ENCODE peak calls at places on chromosomes 13 and 19, in eight cellular contexts. One of them, this sample, is unnamed.

GRCh38 chr13:94233401-94233800 is 246.1 kb downstream of the DCT start:
- DNase-seq in WTC11: no peak
- DNase-seq in HCT116: no peak
- DNase-seq in GM23338: no peak
- DNase-seq in ascending aorta: no peak
- DNase-seq in AG04450: peak
- DNase-seq in cardiac muscle cell: peak
- DNase-seq in neural progenitor cell: no peak
- DNase-seq in this sample: no peak

GRCh38 chr13:48485447-48485846 is 47.4 kb downstream of the RCBTB2 start:
- DNase-seq in WTC11: no peak
- DNase-seq in neural progenitor cell: no peak
- DNase-seq in GM23338: no peak
- DNase-seq in cardiac muscle cell: no peak
- DNase-seq in ascending aorta: no peak
- DNase-seq in HCT116: no peak
- DNase-seq in AG04450: no peak
- DNase-seq in this sample: no peak

GRCh38 chr13:87792878-87793277 is 121.7 kb downstream of the SLITRK5 start:
- DNase-seq in neural progenitor cell: peak
- DNase-seq in cardiac muscle cell: no peak
- DNase-seq in AG04450: no peak
- DNase-seq in GM23338: peak
- DNase-seq in HCT116: no peak
- DNase-seq in WTC11: peak
- DNase-seq in ascending aorta: no peak
- DNase-seq in this sample: no peak

GRCh38 chr13:26964278-26965057 is 203.9 kb upstream of the GPR12 start:
- DNase-seq in WTC11: no peak
- DNase-seq in neural progenitor cell: no peak
- DNase-seq in AG04450: no peak
- DNase-seq in cardiac muscle cell: peak
- DNase-seq in HCT116: no peak
- DNase-seq in GM23338: peak
- DNase-seq in ascending aorta: no peak
- DNase-seq in this sample: no peak

GRCh38 chr19:4911314-4911713 is 2.0 kb downstream of the UHRF1 start:
- DNase-seq in AG04450: no peak
- DNase-seq in WTC11: no peak
- DNase-seq in GM23338: no peak
- DNase-seq in neural progenitor cell: peak
- DNase-seq in cardiac muscle cell: peak
- DNase-seq in HCT116: no peak
- DNase-seq in ascending aorta: no peak
- DNase-seq in this sample: no peak

GRCh38 chr13:31485651-31486051 is 253.7 kb upstream of the RXFP2 start:
- DNase-seq in WTC11: no peak
- DNase-seq in neural progenitor cell: no peak
- DNase-seq in ascending aorta: no peak
- DNase-seq in GM23338: no peak
- DNase-seq in cardiac muscle cell: peak
- DNase-seq in AG04450: no peak
- DNase-seq in HCT116: no peak
- DNase-seq in this sample: no peak

GRCh38 chr13:25827986-25828385 is 223.8 kb downstream of the SHISA2 start:
- DNase-seq in AG04450: no peak
- DNase-seq in neural progenitor cell: no peak
- DNase-seq in GM23338: no peak
- DNase-seq in HCT116: no peak
- DNase-seq in cardiac muscle cell: no peak
- DNase-seq in ascending aorta: no peak
- DNase-seq in WTC11: no peak
- DNase-seq in this sample: no peak

GRCh38 chr19:43441736-43442135 is 23.7 kb downstream of the LYPD3 start:
- DNase-seq in ascending aorta: no peak
- DNase-seq in HCT116: no peak
- DNase-seq in AG04450: no peak
- DNase-seq in cardiac muscle cell: no peak
- DNase-seq in GM23338: no peak
- DNase-seq in neural progenitor cell: no peak
- DNase-seq in WTC11: no peak
- DNase-seq in this sample: no peak

GRCh38 chr19:58569943-58570670 is 3.0 kb downstream of the MZF1 start:
- DNase-seq in neural progenitor cell: no peak
- DNase-seq in cardiac muscle cell: no peak
- DNase-seq in HCT116: no peak
- DNase-seq in AG04450: no peak
- DNase-seq in WTC11: peak
- DNase-seq in GM23338: no peak
- DNase-seq in ascending aorta: no peak
- DNase-seq in this sample: no peak

GRCh38 chr13:102742506-102742905 is 31.1 kb downstream of the TEX30 start:
- DNase-seq in GM23338: no peak
- DNase-seq in neural progenitor cell: no peak
- DNase-seq in AG04450: no peak
- DNase-seq in cardiac muscle cell: no peak
- DNase-seq in HCT116: no peak
- DNase-seq in ascending aorta: no peak
- DNase-seq in WTC11: no peak
- DNase-seq in this sample: no peak

GRCh38 chr13:101624210-101624922 is 171.9 kb downstream of the ITGBL1 start:
- DNase-seq in GM23338: peak
- DNase-seq in AG04450: no peak
- DNase-seq in HCT116: no peak
- DNase-seq in ascending aorta: no peak
- DNase-seq in neural progenitor cell: peak
- DNase-seq in cardiac muscle cell: no peak
- DNase-seq in WTC11: peak
- DNase-seq in this sample: peak

GRCh38 chr19:35718345-35719041 is 690 bp downstream of the KMT2B start:
- DNase-seq in cardiac muscle cell: peak
- DNase-seq in HCT116: no peak
- DNase-seq in AG04450: no peak
- DNase-seq in ascending aorta: peak
- DNase-seq in neural progenitor cell: no peak
- DNase-seq in WTC11: peak
- DNase-seq in GM23338: peak
- DNase-seq in this sample: peak

GRCh38 chr13:44181938-44182337 is 191.7 kb upstream of the SERP2 start:
- DNase-seq in neural progenitor cell: no peak
- DNase-seq in WTC11: no peak
- DNase-seq in AG04450: no peak
- DNase-seq in cardiac muscle cell: no peak
- DNase-seq in HCT116: no peak
- DNase-seq in ascending aorta: no peak
- DNase-seq in GM23338: no peak
- DNase-seq in this sample: no peak

GRCh38 chr19:35341006-35341405 is 6.7 kb upstream of the FFAR1 start:
- DNase-seq in AG04450: no peak
- DNase-seq in HCT116: no peak
- DNase-seq in neural progenitor cell: no peak
- DNase-seq in ascending aorta: no peak
- DNase-seq in WTC11: no peak
- DNase-seq in cardiac muscle cell: no peak
- DNase-seq in GM23338: no peak
- DNase-seq in this sample: no peak

GRCh38 chr13:60562081-60562764 is 165.2 kb downstream of the TDRD3 start:
- DNase-seq in cardiac muscle cell: peak
- DNase-seq in AG04450: no peak
- DNase-seq in WTC11: no peak
- DNase-seq in HCT116: no peak
- DNase-seq in neural progenitor cell: no peak
- DNase-seq in ascending aorta: no peak
- DNase-seq in GM23338: no peak
- DNase-seq in this sample: no peak
- TF ChIP-seq CTCF in cardiac muscle cell: no peak
- TF ChIP-seq CTCF in AG04450: no peak
- TF ChIP-seq CTCF in WTC11: no peak
- TF ChIP-seq CTCF in HCT116: no peak
- TF ChIP-seq CTCF in neural progenitor cell: no peak
- TF ChIP-seq CTCF in ascending aorta: no peak
- TF ChIP-seq CTCF in GM23338: no peak
- TF ChIP-seq CTCF in this sample: no peak

DNA sequence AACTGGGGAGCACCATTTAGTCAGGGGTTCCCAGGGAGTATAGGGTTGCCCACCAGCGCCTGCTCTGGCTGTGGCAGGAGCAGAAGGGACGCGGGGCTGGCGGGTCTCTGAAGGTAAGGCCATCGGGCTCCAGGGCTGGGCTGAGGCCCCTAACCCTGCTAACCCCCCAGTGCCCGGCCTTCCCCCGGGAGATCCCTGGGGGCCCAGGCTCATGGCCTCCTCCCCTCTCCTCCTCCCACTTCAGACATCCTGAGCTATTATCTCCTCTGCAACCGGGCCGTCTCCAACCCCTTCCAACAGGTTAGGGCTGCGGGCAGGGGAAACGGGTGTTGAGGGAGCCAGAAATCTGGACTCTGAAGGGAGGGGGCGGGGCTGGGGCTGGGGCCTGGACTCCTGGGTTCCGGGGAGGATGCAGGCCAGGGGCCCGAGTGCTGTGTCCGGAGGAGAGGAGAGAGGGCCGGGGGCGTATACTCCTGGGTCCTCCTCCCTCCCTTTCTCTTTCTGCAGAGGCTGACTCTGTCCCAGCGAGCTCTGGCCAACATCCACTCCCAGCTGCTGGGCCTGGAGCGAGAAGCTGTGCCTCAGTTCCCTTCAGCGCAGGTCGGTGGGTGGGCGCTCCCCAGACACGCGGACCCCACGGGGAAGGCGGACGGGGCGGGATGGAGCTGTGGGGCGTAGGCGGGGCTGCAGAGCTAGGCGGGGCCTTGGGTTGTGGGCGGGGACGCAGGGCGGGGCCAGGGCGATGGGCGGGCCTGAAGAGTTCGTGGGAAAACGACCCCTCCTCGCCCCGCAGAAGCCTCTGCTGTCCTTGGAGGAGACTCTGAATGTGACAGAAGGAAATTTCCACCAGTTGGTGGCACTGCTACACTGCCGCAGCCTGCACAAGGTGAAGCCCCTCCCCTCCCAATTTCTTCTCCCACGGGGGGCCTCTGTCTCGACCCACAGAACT is 15.3 kb downstream of the TTYH1 start:
- DNase-seq in WTC11: peak
- DNase-seq in AG04450: no peak
- DNase-seq in GM23338: peak
- DNase-seq in cardiac muscle cell: peak
- DNase-seq in neural progenitor cell: peak
- DNase-seq in HCT116: peak
- DNase-seq in ascending aorta: no peak
- DNase-seq in this sample: peak
- TF ChIP-seq CTCF in WTC11: no peak
- TF ChIP-seq CTCF in AG04450: no peak
- TF ChIP-seq CTCF in GM23338: peak
- TF ChIP-seq CTCF in cardiac muscle cell: peak
- TF ChIP-seq CTCF in neural progenitor cell: peak
- TF ChIP-seq CTCF in HCT116: no peak
- TF ChIP-seq CTCF in ascending aorta: peak
- TF ChIP-seq CTCF in this sample: no peak

DNA sequence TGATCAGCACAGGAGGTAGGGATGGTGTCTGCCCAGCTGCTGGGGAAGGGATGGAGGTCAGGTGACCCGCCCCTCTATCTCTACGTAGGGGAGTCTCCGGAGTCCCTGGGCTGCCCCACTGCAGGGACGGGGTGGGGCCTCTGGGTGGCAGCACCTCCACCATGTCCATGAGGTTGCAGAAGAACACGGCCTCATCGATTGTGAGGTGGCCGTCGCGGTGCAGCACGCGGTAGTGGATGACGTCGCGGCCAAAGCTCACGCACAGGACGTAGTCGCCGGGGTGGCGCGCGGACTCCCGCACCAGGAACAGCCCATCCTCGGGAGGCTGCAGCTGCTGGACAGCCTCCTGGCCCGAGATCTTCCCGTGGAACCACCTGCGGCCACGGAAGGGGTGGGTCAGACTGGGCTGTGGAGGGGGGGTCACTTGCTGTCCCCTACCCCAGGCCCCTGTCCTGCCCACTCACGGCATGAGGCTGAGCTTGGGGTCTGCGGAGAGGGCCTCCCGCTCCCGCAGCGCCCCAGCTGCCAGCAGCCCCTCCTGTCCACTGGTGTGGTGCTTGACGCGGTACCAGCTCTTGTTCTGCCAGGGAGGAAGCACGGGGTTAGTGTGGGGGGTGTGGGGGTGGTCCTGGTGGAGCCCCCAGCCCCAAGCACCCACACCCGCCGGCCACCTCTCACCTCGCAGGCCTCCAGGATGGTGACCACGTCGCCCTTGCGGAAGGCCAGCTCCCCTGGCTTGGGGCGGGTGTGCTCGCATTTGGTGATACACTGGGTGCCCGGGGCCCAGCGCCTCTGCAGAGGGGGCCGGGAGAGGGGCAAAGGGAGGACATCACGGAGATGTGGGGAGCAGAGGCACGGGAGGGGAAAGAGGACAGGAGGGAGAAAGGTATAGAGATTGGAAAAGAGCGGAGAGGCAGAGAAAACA is 2.3 kb downstream of the MATK start:
- DNase-seq in GM23338: peak
- DNase-seq in ascending aorta: no peak
- DNase-seq in WTC11: peak
- DNase-seq in neural progenitor cell: peak
- DNase-seq in AG04450: no peak
- DNase-seq in cardiac muscle cell: no peak
- DNase-seq in HCT116: no peak
- DNase-seq in this sample: peak
- TF ChIP-seq CTCF in GM23338: peak
- TF ChIP-seq CTCF in ascending aorta: no peak
- TF ChIP-seq CTCF in WTC11: peak
- TF ChIP-seq CTCF in neural progenitor cell: peak
- TF ChIP-seq CTCF in AG04450: no peak
- TF ChIP-seq CTCF in cardiac muscle cell: peak
- TF ChIP-seq CTCF in HCT116: peak
- TF ChIP-seq CTCF in this sample: no peak

GRCh38 chr19:19817357-19817756 is 4.2 kb downstream of the ZNF506 start:
- DNase-seq in WTC11: no peak
- DNase-seq in neural progenitor cell: no peak
- DNase-seq in ascending aorta: no peak
- DNase-seq in GM23338: no peak
- DNase-seq in cardiac muscle cell: no peak
- DNase-seq in HCT116: no peak
- DNase-seq in AG04450: no peak
- DNase-seq in this sample: no peak

GRCh38 chr19:19823916-19824315 is 2.4 kb upstream of the ZNF506 start:
- DNase-seq in GM23338: no peak
- DNase-seq in cardiac muscle cell: no peak
- DNase-seq in WTC11: no peak
- DNase-seq in AG04450: no peak
- DNase-seq in HCT116: no peak
- DNase-seq in neural progenitor cell: no peak
- DNase-seq in ascending aorta: no peak
- DNase-seq in this sample: no peak

GRCh38 chr19:19820774-19821315 is 705 bp downstream of the ZNF506 start:
- DNase-seq in neural progenitor cell: no peak
- DNase-seq in HCT116: no peak
- DNase-seq in WTC11: no peak
- DNase-seq in cardiac muscle cell: peak
- DNase-seq in ascending aorta: no peak
- DNase-seq in AG04450: no peak
- DNase-seq in GM23338: no peak
- DNase-seq in this sample: no peak

GRCh38 chr19:19822148-19822429 is 539 bp upstream of the ZNF506 start:
- DNase-seq in HCT116: no peak
- DNase-seq in WTC11: no peak
- DNase-seq in cardiac muscle cell: no peak
- DNase-seq in neural progenitor cell: no peak
- DNase-seq in GM23338: no peak
- DNase-seq in AG04450: no peak
- DNase-seq in ascending aorta: no peak
- DNase-seq in this sample: no peak

GRCh38 chr19:19821366-19822147 is at the start of gene ZNF506:
- DNase-seq in WTC11: peak
- DNase-seq in GM23338: peak
- DNase-seq in HCT116: no peak
- DNase-seq in AG04450: peak
- DNase-seq in cardiac muscle cell: peak
- DNase-seq in neural progenitor cell: peak
- DNase-seq in ascending aorta: peak
- DNase-seq in this sample: peak
- TF ChIP-seq CTCF in WTC11: no peak
- TF ChIP-seq CTCF in GM23338: no peak
- TF ChIP-seq CTCF in HCT116: no peak
- TF ChIP-seq CTCF in AG04450: no peak
- TF ChIP-seq CTCF in cardiac muscle cell: no peak
- TF ChIP-seq CTCF in neural progenitor cell: no peak
- TF ChIP-seq CTCF in ascending aorta: no peak
- TF ChIP-seq CTCF in this sample: no peak